ENCODE peak calls at places on chromosomes 2 and 18, in nine cellular contexts. One of them, this sample, is unnamed. For H3K4me1, the result is how much of the 10 kb centered on the place peaks cover.

GRCh38 chr18:47724186-47724975 is 206.1 kb downstream of the SMAD2 start:
- DNase-seq in pancreas: no peak
- DNase-seq in uterus: no peak
- DNase-seq in naive thymus-derived CD4-positive, alpha-beta T cell: no peak
- DNase-seq in keratinocyte: no peak
- DNase-seq in ascending aorta: no peak
- DNase-seq in upper lobe of right lung: no peak
- DNase-seq in H1: no peak
- DNase-seq in OCI-LY7: no peak
- DNase-seq in this sample: no peak

GRCh38 chr2:132503621-132504200 is 87.1 kb downstream of the GPR39 start:
- DNase-seq in pancreas: no peak
- DNase-seq in uterus: no peak
- DNase-seq in naive thymus-derived CD4-positive, alpha-beta T cell: no peak
- DNase-seq in keratinocyte: no peak
- DNase-seq in ascending aorta: no peak
- DNase-seq in upper lobe of right lung: no peak
- DNase-seq in H1: no peak
- DNase-seq in OCI-LY7: no peak
- DNase-seq in this sample: no peak

GRCh38 chr18:7895346-7895745 is 328.2 kb downstream of the PTPRM start:
- DNase-seq in pancreas: no peak
- DNase-seq in uterus: no peak
- DNase-seq in naive thymus-derived CD4-positive, alpha-beta T cell: no peak
- DNase-seq in keratinocyte: no peak
- DNase-seq in ascending aorta: no peak
- DNase-seq in upper lobe of right lung: no peak
- DNase-seq in H1: no peak
- DNase-seq in OCI-LY7: no peak
- DNase-seq in this sample: no peak

GRCh38 chr2:55054476-55054875 is 4.2 kb upstream of the RTN4 start:
- DNase-seq in pancreas: no peak
- DNase-seq in uterus: no peak
- DNase-seq in naive thymus-derived CD4-positive, alpha-beta T cell: peak
- DNase-seq in keratinocyte: no peak
- DNase-seq in ascending aorta: no peak
- DNase-seq in upper lobe of right lung: no peak
- DNase-seq in H1: no peak
- DNase-seq in OCI-LY7: peak
- DNase-seq in this sample: no peak

GRCh38 chr18:8450013-8450412 is 159.2 kb upstream of the RAB12 start:
- DNase-seq in pancreas: no peak
- DNase-seq in uterus: no peak
- DNase-seq in naive thymus-derived CD4-positive, alpha-beta T cell: no peak
- DNase-seq in keratinocyte: no peak
- DNase-seq in ascending aorta: no peak
- DNase-seq in upper lobe of right lung: no peak
- DNase-seq in H1: peak
- DNase-seq in OCI-LY7: no peak
- DNase-seq in this sample: no peak

GRCh38 chr2:187338679-187339121 is 109.4 kb downstream of the CALCRL start:
- DNase-seq in pancreas: no peak
- DNase-seq in uterus: peak
- DNase-seq in naive thymus-derived CD4-positive, alpha-beta T cell: no peak
- DNase-seq in keratinocyte: no peak
- DNase-seq in ascending aorta: no peak
- DNase-seq in upper lobe of right lung: peak
- DNase-seq in H1: no peak
- DNase-seq in OCI-LY7: no peak
- DNase-seq in this sample: no peak

GRCh38 chr2:100747551-100747950 is 72.4 kb upstream of the NPAS2 start:
- DNase-seq in pancreas: no peak
- DNase-seq in uterus: no peak
- DNase-seq in naive thymus-derived CD4-positive, alpha-beta T cell: no peak
- DNase-seq in keratinocyte: no peak
- DNase-seq in ascending aorta: no peak
- DNase-seq in upper lobe of right lung: no peak
- DNase-seq in H1: no peak
- DNase-seq in OCI-LY7: no peak
- DNase-seq in this sample: no peak

GRCh38 chr2:98142106-98142815 is 55.3 kb downstream of the VWA3B start:
- DNase-seq in pancreas: no peak
- DNase-seq in uterus: no peak
- DNase-seq in naive thymus-derived CD4-positive, alpha-beta T cell: no peak
- DNase-seq in keratinocyte: no peak
- DNase-seq in ascending aorta: no peak
- DNase-seq in upper lobe of right lung: no peak
- DNase-seq in H1: no peak
- DNase-seq in OCI-LY7: no peak
- DNase-seq in this sample: no peak

GRCh38 chr2:207692206-207693065 is 19.0 kb upstream of the CCNYL1 start:
- DNase-seq in pancreas: peak
- DNase-seq in uterus: no peak
- DNase-seq in naive thymus-derived CD4-positive, alpha-beta T cell: peak
- DNase-seq in keratinocyte: no peak
- DNase-seq in ascending aorta: no peak
- DNase-seq in upper lobe of right lung: peak
- DNase-seq in H1: peak
- DNase-seq in OCI-LY7: peak
- DNase-seq in this sample: no peak

GRCh38 chr2:177289824-177290632 is 25.5 kb upstream of the NFE2L2 start:
- DNase-seq in pancreas: no peak
- DNase-seq in uterus: no peak
- DNase-seq in naive thymus-derived CD4-positive, alpha-beta T cell: no peak
- DNase-seq in keratinocyte: no peak
- DNase-seq in ascending aorta: no peak
- DNase-seq in upper lobe of right lung: no peak
- DNase-seq in H1: no peak
- DNase-seq in OCI-LY7: peak
- DNase-seq in this sample: no peak

GRCh38 chr2:240995041-240995960 is 3.1 kb upstream of the SNED1 start:
- DNase-seq in pancreas: no peak
- DNase-seq in uterus: no peak
- DNase-seq in naive thymus-derived CD4-positive, alpha-beta T cell: no peak
- DNase-seq in keratinocyte: no peak
- DNase-seq in ascending aorta: no peak
- DNase-seq in upper lobe of right lung: no peak
- DNase-seq in H1: peak
- DNase-seq in OCI-LY7: no peak
- DNase-seq in this sample: no peak

GRCh38 chr2:240993446-240994160 is 4.8 kb upstream of the SNED1 start:
- DNase-seq in pancreas: no peak
- DNase-seq in uterus: peak
- DNase-seq in naive thymus-derived CD4-positive, alpha-beta T cell: no peak
- DNase-seq in keratinocyte: no peak
- DNase-seq in ascending aorta: no peak
- DNase-seq in upper lobe of right lung: no peak
- DNase-seq in H1: peak
- DNase-seq in OCI-LY7: no peak
- DNase-seq in this sample: peak

GRCh38 chr2:240996161-240996833 is 2.1 kb upstream of the SNED1 start:
- DNase-seq in pancreas: no peak
- DNase-seq in uterus: no peak
- DNase-seq in naive thymus-derived CD4-positive, alpha-beta T cell: no peak
- DNase-seq in keratinocyte: no peak
- DNase-seq in ascending aorta: no peak
- DNase-seq in upper lobe of right lung: no peak
- DNase-seq in H1: peak
- DNase-seq in OCI-LY7: no peak
- DNase-seq in this sample: no peak

GRCh38 chr2:240992572-240993291 is 5.7 kb upstream of the SNED1 start:
- DNase-seq in pancreas: no peak
- DNase-seq in uterus: peak
- DNase-seq in naive thymus-derived CD4-positive, alpha-beta T cell: no peak
- DNase-seq in keratinocyte: no peak
- DNase-seq in ascending aorta: no peak
- DNase-seq in upper lobe of right lung: no peak
- DNase-seq in H1: peak
- DNase-seq in OCI-LY7: no peak
- DNase-seq in this sample: peak

GRCh38 chr2:240994161-240994896 is 4.1 kb upstream of the SNED1 start:
- DNase-seq in pancreas: no peak
- DNase-seq in uterus: no peak
- DNase-seq in naive thymus-derived CD4-positive, alpha-beta T cell: no peak
- DNase-seq in keratinocyte: no peak
- DNase-seq in ascending aorta: no peak
- DNase-seq in upper lobe of right lung: no peak
- DNase-seq in H1: peak
- DNase-seq in OCI-LY7: no peak
- DNase-seq in this sample: peak
- H3K4me1 ChIP-seq in pancreas: under half
- H3K4me1 ChIP-seq in uterus: under half
- H3K4me1 ChIP-seq in naive thymus-derived CD4-positive, alpha-beta T cell: under half
- H3K4me1 ChIP-seq in keratinocyte: under half
- H3K4me1 ChIP-seq in ascending aorta: half or more
- H3K4me1 ChIP-seq in upper lobe of right lung: half or more
- H3K4me1 ChIP-seq in H1: under half
- H3K4me1 ChIP-seq in OCI-LY7: under half
- H3K4me1 ChIP-seq in this sample: under half

GRCh38 chr2:240593026-240593702 is 6.6 kb downstream of the CAPN10 start:
- DNase-seq in pancreas: no peak
- DNase-seq in uterus: no peak
- DNase-seq in naive thymus-derived CD4-positive, alpha-beta T cell: no peak
- DNase-seq in keratinocyte: no peak
- DNase-seq in ascending aorta: no peak
- DNase-seq in upper lobe of right lung: no peak
- DNase-seq in H1: no peak
- DNase-seq in OCI-LY7: no peak
- DNase-seq in this sample: no peak
- H3K4me1 ChIP-seq in pancreas: under half
- H3K4me1 ChIP-seq in uterus: under half
- H3K4me1 ChIP-seq in naive thymus-derived CD4-positive, alpha-beta T cell: under half
- H3K4me1 ChIP-seq in keratinocyte: under half
- H3K4me1 ChIP-seq in ascending aorta: under half
- H3K4me1 ChIP-seq in upper lobe of right lung: under half
- H3K4me1 ChIP-seq in H1: under half
- H3K4me1 ChIP-seq in OCI-LY7: under half
- H3K4me1 ChIP-seq in this sample: under half

GRCh38 chr2:136021406-136021805 is 36.0 kb upstream of the DARS1 start:
- DNase-seq in pancreas: no peak
- DNase-seq in uterus: no peak
- DNase-seq in naive thymus-derived CD4-positive, alpha-beta T cell: no peak
- DNase-seq in keratinocyte: no peak
- DNase-seq in ascending aorta: no peak
- DNase-seq in upper lobe of right lung: no peak
- DNase-seq in H1: no peak
- DNase-seq in OCI-LY7: no peak
- DNase-seq in this sample: no peak

GRCh38 chr2:136022747-136023146 is 37.3 kb upstream of the DARS1 start:
- DNase-seq in pancreas: no peak
- DNase-seq in uterus: no peak
- DNase-seq in naive thymus-derived CD4-positive, alpha-beta T cell: no peak
- DNase-seq in keratinocyte: no peak
- DNase-seq in ascending aorta: no peak
- DNase-seq in upper lobe of right lung: no peak
- DNase-seq in H1: no peak
- DNase-seq in OCI-LY7: no peak
- DNase-seq in this sample: no peak

GRCh38 chr2:136023416-136023815 is 38.0 kb upstream of the DARS1 start:
- DNase-seq in pancreas: no peak
- DNase-seq in uterus: no peak
- DNase-seq in naive thymus-derived CD4-positive, alpha-beta T cell: no peak
- DNase-seq in keratinocyte: no peak
- DNase-seq in ascending aorta: no peak
- DNase-seq in upper lobe of right lung: no peak
- DNase-seq in H1: no peak
- DNase-seq in OCI-LY7: no peak
- DNase-seq in this sample: no peak

GRCh38 chr2:136020831-136021230 is 35.4 kb upstream of the DARS1 start:
- DNase-seq in pancreas: no peak
- DNase-seq in uterus: no peak
- DNase-seq in naive thymus-derived CD4-positive, alpha-beta T cell: no peak
- DNase-seq in keratinocyte: no peak
- DNase-seq in ascending aorta: no peak
- DNase-seq in upper lobe of right lung: no peak
- DNase-seq in H1: no peak
- DNase-seq in OCI-LY7: no peak
- DNase-seq in this sample: no peak

GRCh38 chr2:136021976-136022375 is 36.5 kb upstream of the DARS1 start:
- DNase-seq in pancreas: no peak
- DNase-seq in uterus: no peak
- DNase-seq in naive thymus-derived CD4-positive, alpha-beta T cell: no peak
- DNase-seq in keratinocyte: no peak
- DNase-seq in ascending aorta: no peak
- DNase-seq in upper lobe of right lung: no peak
- DNase-seq in H1: no peak
- DNase-seq in OCI-LY7: no peak
- DNase-seq in this sample: no peak
- H3K4me1 ChIP-seq in pancreas: under half
- H3K4me1 ChIP-seq in uterus: under half
- H3K4me1 ChIP-seq in naive thymus-derived CD4-positive, alpha-beta T cell: under half
- H3K4me1 ChIP-seq in keratinocyte: under half
- H3K4me1 ChIP-seq in ascending aorta: under half
- H3K4me1 ChIP-seq in upper lobe of right lung: under half
- H3K4me1 ChIP-seq in H1: under half
- H3K4me1 ChIP-seq in OCI-LY7: under half
- H3K4me1 ChIP-seq in this sample: under half

GRCh38 chr2:23293063-23293462 is 91.9 kb upstream of the KLHL29 start:
- DNase-seq in pancreas: peak
- DNase-seq in uterus: peak
- DNase-seq in naive thymus-derived CD4-positive, alpha-beta T cell: no peak
- DNase-seq in keratinocyte: no peak
- DNase-seq in ascending aorta: no peak
- DNase-seq in upper lobe of right lung: no peak
- DNase-seq in H1: no peak
- DNase-seq in OCI-LY7: no peak
- DNase-seq in this sample: no peak

GRCh38 chr2:23292024-23292423 is 93.0 kb upstream of the KLHL29 start:
- DNase-seq in pancreas: no peak
- DNase-seq in uterus: no peak
- DNase-seq in naive thymus-derived CD4-positive, alpha-beta T cell: no peak
- DNase-seq in keratinocyte: no peak
- DNase-seq in ascending aorta: no peak
- DNase-seq in upper lobe of right lung: no peak
- DNase-seq in H1: no peak
- DNase-seq in OCI-LY7: no peak
- DNase-seq in this sample: no peak

GRCh38 chr2:23291274-23291673 is 93.7 kb upstream of the KLHL29 start:
- DNase-seq in pancreas: no peak
- DNase-seq in uterus: peak
- DNase-seq in naive thymus-derived CD4-positive, alpha-beta T cell: no peak
- DNase-seq in keratinocyte: no peak
- DNase-seq in ascending aorta: no peak
- DNase-seq in upper lobe of right lung: no peak
- DNase-seq in H1: no peak
- DNase-seq in OCI-LY7: no peak
- DNase-seq in this sample: no peak

GRCh38 chr2:23293756-23294155 is 91.2 kb upstream of the KLHL29 start:
- DNase-seq in pancreas: no peak
- DNase-seq in uterus: peak
- DNase-seq in naive thymus-derived CD4-positive, alpha-beta T cell: no peak
- DNase-seq in keratinocyte: no peak
- DNase-seq in ascending aorta: no peak
- DNase-seq in upper lobe of right lung: no peak
- DNase-seq in H1: no peak
- DNase-seq in OCI-LY7: no peak
- DNase-seq in this sample: no peak

DNA sequence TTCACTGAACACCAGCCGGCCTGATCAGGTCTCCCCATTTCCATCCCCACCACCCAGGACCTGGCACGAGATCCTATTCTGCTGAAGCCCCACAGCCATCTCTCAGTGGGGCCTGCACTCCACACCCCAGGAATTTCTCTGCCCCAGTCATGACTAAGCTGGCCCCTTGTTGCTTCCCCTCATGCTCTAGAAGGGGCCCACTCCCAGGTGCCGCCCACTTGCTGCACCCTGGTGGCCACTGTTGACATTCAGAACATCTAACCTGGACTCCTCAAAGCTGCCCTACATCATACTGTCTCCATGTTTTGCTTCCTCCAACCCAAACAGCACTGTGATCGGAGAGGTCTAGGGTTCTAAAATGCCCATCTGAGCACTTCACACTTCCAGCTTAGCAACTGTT is 90.7 kb upstream of the KLHL29 start:
- DNase-seq in pancreas: no peak
- DNase-seq in uterus: no peak
- DNase-seq in naive thymus-derived CD4-positive, alpha-beta T cell: no peak
- DNase-seq in keratinocyte: no peak
- DNase-seq in ascending aorta: no peak
- DNase-seq in upper lobe of right lung: no peak
- DNase-seq in H1: no peak
- DNase-seq in OCI-LY7: no peak
- DNase-seq in this sample: no peak
- H3K4me1 ChIP-seq in pancreas: under half
- H3K4me1 ChIP-seq in uterus: under half
- H3K4me1 ChIP-seq in naive thymus-derived CD4-positive, alpha-beta T cell: under half
- H3K4me1 ChIP-seq in keratinocyte: under half
- H3K4me1 ChIP-seq in ascending aorta: under half
- H3K4me1 ChIP-seq in upper lobe of right lung: under half
- H3K4me1 ChIP-seq in H1: under half
- H3K4me1 ChIP-seq in OCI-LY7: under half
- H3K4me1 ChIP-seq in this sample: under half

This sample was measured in ovary.